ENCODE peak calls at places on chromosomes 5 and 9, in eight cellular contexts. Y is HL-60, U is endodermal cell, F is hepatocyte, N is body of pancreas, R is IMR-90, A is upper lobe of right lung, V is GM23248. W is an unnamed sample.

GRCh38 chr5:147822686-147823491 is 8.6 kb downstream of the SPINK1 start:
- DNase-seq in Y (peak; percentile 41), F (peak; percentile 74), A (no peak), U (peak; percentile 71), V (peak; percentile 70), N (peak; percentile 56), R (peak; percentile 61), W (peak; percentile 50)

GRCh38 chr5:9818340-9818845 is 188.2 kb upstream of the TAS2R1 start:
- DNase-seq in U (no peak), F (no peak), A (no peak), V (no peak), Y (no peak), N (no peak), R (no peak), W (no peak)

GRCh38 chr5:126619781-126620180 is 19.0 kb downstream of the PHAX start:
- DNase-seq in Y (no peak), N (no peak), U (no peak), A (no peak), V (no peak), R (no peak), F (no peak), W (no peak)

GRCh38 chr9:131446276-131446675 is 52.4 kb downstream of the PRRC2B start:
- DNase-seq in U (no peak), A (no peak), N (no peak), R (no peak), F (no peak), Y (no peak), V (no peak), W (no peak)

GRCh38 chr9:14782652-14783051 is 60.1 kb upstream of the CER1 start:
- DNase-seq in F (no peak), V (no peak), U (no peak), R (no peak), A (no peak), N (no peak), Y (no peak), W (no peak)

GRCh38 chr5:24804221-24804681 is 159.5 kb upstream of the CDH10 start:
- DNase-seq in N (no peak), U (no peak), V (peak; percentile 81), F (no peak), Y (no peak), R (no peak), A (no peak), W (no peak)

GRCh38 chr9:107644774-107645463 is 155.3 kb upstream of the KLF4 start:
- DNase-seq in N (peak; percentile 23), A (peak; percentile 72), F (no peak), V (no peak), U (no peak), R (no peak), Y (no peak), W (no peak)

GRCh38 chr5:9348296-9348996 is 197.4 kb downstream of the SEMA5A start:
- DNase-seq in F (no peak), N (no peak), U (no peak), R (peak; percentile 50), A (no peak), Y (no peak), V (peak; percentile 93), W (no peak)

GRCh38 chr5:61280766-61281427 is 51.2 kb upstream of the ZSWIM6 start:
- DNase-seq in A (peak; percentile 69), U (no peak), F (no peak), V (no peak), Y (no peak), R (no peak), N (peak; percentile 83), W (no peak)

GRCh38 chr5:93894471-93895354 is 153.3 kb upstream of the POU5F2 start:
- DNase-seq in N (no peak), V (peak; percentile 40), A (no peak), U (no peak), Y (no peak), R (peak; percentile 21), F (peak; percentile 6), W (no peak)

GRCh38 chr5:107337281-107337680 is 333.5 kb downstream of the EFNA5 start:
- DNase-seq in Y (no peak), N (no peak), A (no peak), F (peak; percentile 66), R (no peak), U (no peak), V (peak; percentile 1), W (no peak)

GRCh38 chr5:431001-431710 is 11.8 kb upstream of the EXOC3 start:
- DNase-seq in R (peak; percentile 48), U (peak; percentile 93), Y (no peak), F (peak; percentile 89), V (peak; percentile 58), A (no peak), N (no peak), W (peak; percentile 87)

GRCh38 chr5:74105126-74105780 is 479.3 kb downstream of the ARHGEF28 start:
- DNase-seq in A (no peak), R (no peak), Y (no peak), V (no peak), F (no peak), U (peak; percentile 59), N (peak; percentile 18), W (no peak)

GRCh38 chr5:89315194-89315593 is 432.2 kb upstream of the MEF2C start:
- DNase-seq in V (peak; percentile 50), U (no peak), N (peak; percentile 26), F (peak; percentile 41), Y (no peak), R (peak; percentile 8), A (peak; percentile 68), W (no peak)

GRCh38 chr9:126470251-126470993 is 143.3 kb upstream of the LMX1B start:
- DNase-seq in U (no peak), F (no peak), Y (peak; percentile 98), R (no peak), A (no peak), V (peak; percentile 49), N (no peak), W (no peak)

GRCh38 chr5:154485092-154485491 is 7.1 kb upstream of the HAND1 start:
- DNase-seq in A (no peak), R (no peak), Y (no peak), U (peak; percentile 31), V (no peak), N (no peak), F (no peak), W (no peak)

GRCh38 chr9:70406446-70406862 is 8.0 kb downstream of the KLF9 start:
- DNase-seq in N (no peak), V (peak; percentile 45), F (no peak), A (no peak), U (no peak), R (peak; percentile 62), Y (no peak), W (no peak)

GRCh38 chr5:72065751-72066255 is 41.5 kb upstream of the MAP1B start:
- DNase-seq in F (peak; percentile 65), A (no peak), V (peak; percentile 49), U (peak; percentile 92), Y (no peak), R (peak; percentile 50), N (no peak), W (peak; percentile 99)

GRCh38 chr5:172443441-172444109 is 10.8 kb downstream of the SH3PXD2B start:
- DNase-seq in R (peak; percentile 98), V (peak; percentile 97), Y (no peak), F (peak; percentile 35), A (no peak), U (no peak), N (peak; percentile 91), W (peak; percentile 91)

GRCh38 chr9:38073882-38074281 is 4.9 kb upstream of the SHB start:
- DNase-seq in N (no peak), Y (no peak), F (no peak), V (no peak), A (no peak), U (no peak), R (no peak), W (no peak)

GRCh38 chr5:109089191-109089590 is 320.6 kb downstream of the PJA2 start:
- DNase-seq in F (no peak), N (no peak), V (no peak), R (peak; percentile 5), U (no peak), Y (no peak), A (no peak), W (no peak)

GRCh38 chr5:140926211-140926902 is at the start of gene PCDHAC1:
- DNase-seq in R (no peak), V (peak; percentile 70), U (peak; percentile 99), A (peak; percentile 93), Y (no peak), F (peak; percentile 96), N (peak; percentile 84), W (peak; percentile 94)

GRCh38 chr5:115227281-115227680 is 35.4 kb downstream of the PGGT1B start:
- DNase-seq in F (no peak), Y (no peak), N (no peak), U (no peak), R (no peak), A (no peak), V (no peak), W (no peak)

GRCh38 chr5:150065886-150066285 is 20.5 kb downstream of the CSF1R start:
- DNase-seq in U (no peak), Y (peak; percentile 90), V (peak; percentile 57), F (no peak), R (peak; percentile 15), N (no peak), A (no peak), W (no peak)

GRCh38 chr5:154042751-154043150 is 4.0 kb downstream of the MFAP3 start:
- DNase-seq in Y (no peak), A (no peak), U (no peak), N (no peak), V (peak; percentile 55), F (no peak), R (no peak), W (no peak)

GRCh38 chr5:135033026-135033861 is 784 bp downstream of the PITX1 start:
- DNase-seq in A (no peak), F (peak; percentile 59), V (peak; percentile 54), R (peak; percentile 56), Y (peak; percentile 46), N (no peak), U (peak; percentile 84), W (no peak)
- H3K4me3 ChIP-seq in A (peak overlapping the region; percentile 39), F (peak overlapping the region; percentile 93), V (peak overlapping the region; percentile 59), R (peak overlapping the region; percentile 60), Y (peak overlapping the region; percentile 52), N (peak overlapping the region; percentile 20), U (peak overlapping the region; percentile 83), W (peak overlapping the region; percentile 88)

GRCh38 chr9:97856857-97857602 is 4.0 kb downstream of the FOXE1 start:
- DNase-seq in V (no peak), F (no peak), U (peak; percentile 59), A (no peak), N (no peak), R (no peak), Y (no peak), W (no peak)
- H3K27me3 ChIP-seq in V (peaks cover 90% of the 10 kb centered on the region), F (peaks cover 94% of the 10 kb centered on the region), U (peaks cover 100% of the 10 kb centered on the region), A (peaks cover 92% of the 10 kb centered on the region), N (peaks cover 4% of the 10 kb centered on the region), R (peaks cover 93% of the 10 kb centered on the region), Y (peaks cover 65% of the 10 kb centered on the region), W (peaks cover 12% of the 10 kb centered on the region)

GRCh38 chr5:139263431-139263975 is 30.0 kb upstream of the MATR3 start:
- DNase-seq in N (no peak), R (no peak), U (no peak), F (no peak), Y (no peak), A (no peak), V (peak; percentile 17), W (no peak)
- H3K4me3 ChIP-seq in N (no peak overlapping the region), R (no peak overlapping the region), U (no peak overlapping the region), F (no peak overlapping the region), Y (no peak overlapping the region), A (no peak overlapping the region), V (no peak overlapping the region), W (no peak overlapping the region)

DNA sequence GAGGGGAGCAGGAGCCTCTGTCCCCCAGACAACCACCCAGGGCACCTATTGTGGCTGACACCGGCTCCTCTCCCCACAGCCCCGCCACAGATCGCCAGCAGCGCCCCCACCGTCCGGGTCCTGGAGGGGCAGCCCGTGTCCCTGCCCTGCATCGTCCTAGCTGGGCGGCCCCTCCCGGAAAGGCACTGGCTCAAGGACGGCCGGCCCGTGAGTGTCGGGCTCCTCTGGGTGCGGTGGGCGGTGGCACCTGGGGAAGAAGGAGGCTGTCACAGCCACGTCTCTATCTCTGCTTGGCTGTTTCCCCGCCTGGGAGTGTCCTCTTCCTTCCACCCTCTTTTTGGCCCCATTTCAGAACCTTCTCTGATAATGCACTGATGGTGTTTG is 55.1 kb downstream of the HMCN2 start:
- DNase-seq in U (peak; percentile 88), A (peak; percentile 69), F (no peak), N (no peak), Y (no peak), V (no peak), R (no peak), W (peak; percentile 45)
- H3K27me3 ChIP-seq in U (no peaks in the 10 kb centered on the region), A (peaks cover 11% of the 10 kb centered on the region), F (no peaks in the 10 kb centered on the region), N (no peaks in the 10 kb centered on the region), Y (peaks cover 9% of the 10 kb centered on the region), V (peaks cover 17% of the 10 kb centered on the region), R (peaks cover 77% of the 10 kb centered on the region), W (no peaks in the 10 kb centered on the region)